ENCODE peak calls at places on chromosomes 13 and 19, in eight cellular contexts. J is thoracic aorta, N is breast epithelium, A is body of pancreas, S is cardiac fibroblast, E is IMR-90, R is A673, U is PC-9. T is an unnamed sample.

GRCh38 chr19:507286-508203 is at the start of gene TPGS1:
- DNase-seq in J (no peak), N (peak), A (peak), S (peak), E (peak), R (peak), U (peak), T (no peak)

GRCh38 chr19:2475702-2476450 is at the start of gene GADD45B:
- DNase-seq in J (peak), N (peak), A (peak), S (peak), E (peak), R (peak), U (peak), T (peak)

GRCh38 chr19:10009269-10009665 is 1.0 kb downstream of the COL5A3 start:
- DNase-seq in J (no peak), N (peak), A (peak), S (peak), E (peak), R (peak), U (no peak), T (no peak)

GRCh38 chr19:35673121-35673804 is 6.9 kb downstream of the UPK1A start:
- DNase-seq in J (no peak), N (no peak), A (peak), S (peak), E (peak), R (no peak), U (peak), T (no peak)

GRCh38 chr13:28704282-28704681 is 14.5 kb downstream of the SLC46A3 start:
- DNase-seq in J (no peak), N (no peak), A (no peak), S (no peak), E (no peak), R (no peak), U (no peak), T (no peak)

GRCh38 chr13:27183561-27184147 is 12.0 kb upstream of the USP12 start:
- DNase-seq in J (no peak), N (no peak), A (peak), S (peak), E (peak), R (no peak), U (no peak), T (no peak)

GRCh38 chr19:7272856-7273578 is 21.2 kb downstream of the INSR start:
- DNase-seq in J (no peak), N (no peak), A (no peak), S (peak), E (no peak), R (no peak), U (no peak), T (no peak)

GRCh38 chr19:17424743-17425365 is 5.0 kb downstream of the MVB12A start:
- DNase-seq in J (no peak), N (no peak), A (no peak), S (peak), E (peak), R (peak), U (no peak), T (no peak)

GRCh38 chr13:72186730-72187422 is 319.9 kb upstream of the DACH1 start:
- DNase-seq in J (no peak), N (peak), A (peak), S (no peak), E (no peak), R (no peak), U (peak), T (no peak)

GRCh38 chr13:99979453-99980200 is 2.0 kb upstream of the ZIC2 start:
- DNase-seq in J (no peak), N (peak), A (no peak), S (no peak), E (no peak), R (peak), U (peak), T (no peak)

GRCh38 chr19:2084993-2085720 is 11.0 kb downstream of the MOB3A start:
- DNase-seq in J (no peak), N (peak), A (no peak), S (peak), E (no peak), R (peak), U (no peak), T (no peak)

GRCh38 chr19:30131246-30131645 is 189.2 kb downstream of the URI1 start:
- DNase-seq in J (no peak), N (no peak), A (no peak), S (no peak), E (no peak), R (no peak), U (no peak), T (no peak)

GRCh38 chr13:71015021-71015420 is 852.0 kb downstream of the DACH1 start:
- DNase-seq in J (no peak), N (no peak), A (no peak), S (no peak), E (no peak), R (no peak), U (no peak), T (no peak)

GRCh38 chr13:51821666-51822065 is 17.7 kb upstream of the DHRS12 start:
- DNase-seq in J (no peak), N (no peak), A (no peak), S (no peak), E (no peak), R (no peak), U (no peak), T (no peak)

GRCh38 chr13:46124531-46124966 is 19.7 kb upstream of the CPB2 start:
- DNase-seq in J (no peak), N (no peak), A (no peak), S (no peak), E (no peak), R (no peak), U (no peak), T (no peak)

GRCh38 chr19:48754950-48755645 is at the start of gene FGF21:
- DNase-seq in J (no peak), N (no peak), A (no peak), S (no peak), E (no peak), R (no peak), U (no peak), T (no peak)

GRCh38 chr19:18194554-18195238 is 1.7 kb downstream of the MPV17L2 start:
- DNase-seq in J (no peak), N (peak), A (no peak), S (peak), E (peak), R (peak), U (no peak), T (no peak)

GRCh38 chr19:48329167-48329891 is 4.0 kb downstream of the EMP3 start:
- DNase-seq in J (no peak), N (no peak), A (no peak), S (peak), E (peak), R (peak), U (no peak), T (no peak)

GRCh38 chr13:74758188-74758587 is 624.0 kb upstream of the KLF12 start:
- DNase-seq in J (no peak), N (no peak), A (no peak), S (no peak), E (no peak), R (no peak), U (no peak), T (no peak)

GRCh38 chr13:59279024-59279423 is 884.7 kb downstream of the DIAPH3 start:
- DNase-seq in J (no peak), N (no peak), A (no peak), S (no peak), E (no peak), R (no peak), U (no peak), T (no peak)

GRCh38 chr13:73254827-73255226 is 196.0 kb downstream of the KLF5 start:
- DNase-seq in J (no peak), N (no peak), A (no peak), S (no peak), E (no peak), R (no peak), U (no peak), T (no peak)

GRCh38 chr13:48891586-48891985 is 84.1 kb upstream of the FNDC3A start:
- DNase-seq in J (no peak), N (no peak), A (no peak), S (peak), E (peak), R (no peak), U (peak), T (no peak)

GRCh38 chr19:40802300-40803169 is 3.5 kb downstream of the EGLN2 start:
- DNase-seq in J (no peak), N (no peak), A (no peak), S (no peak), E (no peak), R (no peak), U (no peak), T (no peak)

GRCh38 chr13:63651394-63651793 is 2235.7 kb upstream of the PCDH20 start:
- DNase-seq in J (no peak), N (no peak), A (no peak), S (no peak), E (no peak), R (no peak), U (no peak), T (no peak)

GRCh38 chr19:35738021-35738886 is 4.0 kb downstream of the IGFLR1 start:
- DNase-seq in J (no peak), N (no peak), A (no peak), S (no peak), E (no peak), R (no peak), U (no peak), T (no peak)

GRCh38 chr13:43908156-43909126 is 28.7 kb downstream of the LACC1 start:
- DNase-seq in J (no peak), N (no peak), A (no peak), S (peak), E (peak), R (peak), U (peak), T (peak)

GRCh38 chr19:45342911-45343310 is 2.4 kb downstream of the KLC3 start:
- DNase-seq in J (no peak), N (no peak), A (no peak), S (no peak), E (no peak), R (no peak), U (no peak), T (no peak)
- TF ChIP-seq CTCF in J (no peak), N (no peak), A (no peak), S (no peak), E (no peak), R (no peak), U (no peak), T (no peak)

GRCh38 chr19:34487651-34488051 is 6.1 kb downstream of the WTIP start:
- DNase-seq in J (no peak), N (no peak), A (no peak), S (no peak), E (no peak), R (no peak), U (no peak), T (no peak)
- H3K4me3 ChIP-seq in J (no peak), N (no peak), A (no peak), S (no peak), E (no peak), R (no peak), U (no peak), T (no peak)

GRCh38 chr13:39037880-39038568 is at the start of the genes NHLRC3 and PROSER1:
- DNase-seq in J (peak), N (peak), A (peak), S (peak), E (peak), R (peak), U (peak), T (peak)
- TF ChIP-seq CTCF in J (peak), N (no peak), A (no peak), S (no peak), E (no peak), R (no peak), U (no peak), T (no peak)

GRCh38 chr19:51688665-51689571 is 4.2 kb upstream of the SPACA6 start:
- DNase-seq in J (peak), N (peak), A (peak), S (peak), E (peak), R (peak), U (peak), T (peak)
- H3K4me3 ChIP-seq in J (peak), N (peak), A (peak), S (peak), E (peak), R (peak), U (peak), T (peak)

GRCh38 chr19:51602189-51602854 is 27.9 kb downstream of the SIGLEC5 start:
- DNase-seq in J (no peak), N (no peak), A (no peak), S (no peak), E (no peak), R (no peak), U (no peak), T (no peak)
- TF ChIP-seq CTCF in J (no peak), N (no peak), A (no peak), S (no peak), E (no peak), R (no peak), U (no peak), T (no peak)

DNA sequence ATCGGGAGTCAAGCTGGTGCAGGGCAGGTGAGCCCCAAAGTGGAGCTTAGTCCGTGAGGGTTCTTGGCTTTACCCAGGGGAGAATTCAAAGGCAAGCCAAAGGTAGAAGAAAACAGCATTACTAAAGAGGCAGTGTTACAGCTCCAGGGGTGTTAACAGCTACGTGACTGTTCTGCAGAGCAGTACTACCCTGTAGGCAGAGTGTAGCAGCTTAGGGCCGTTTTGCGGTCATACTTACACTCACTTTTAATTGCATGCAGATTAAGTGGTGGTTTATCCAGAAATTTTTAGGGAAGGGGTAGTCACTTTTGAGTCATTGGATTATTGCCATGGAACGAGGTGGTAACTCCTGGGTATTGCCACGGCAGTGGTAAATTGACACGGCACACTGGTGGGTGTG is 482.2 kb downstream of the SLITRK5 start:
- DNase-seq in J (no peak), N (no peak), A (no peak), S (no peak), E (no peak), R (no peak), U (no peak), T (no peak)
- H3K4me3 ChIP-seq in J (no peak), N (no peak), A (no peak), S (no peak), E (no peak), R (no peak), U (no peak), T (no peak)

GRCh38 chr19:11405846-11406643 is 13.1 kb downstream of the RGL3 start:
- DNase-seq in J (no peak), N (no peak), A (no peak), S (no peak), E (no peak), R (no peak), U (no peak), T (no peak)
- TF ChIP-seq CTCF in J (no peak), N (peak), A (no peak), S (peak), E (no peak), R (no peak), U (no peak), T (peak)

T was measured in AG04449.